ENCODE peak calls at places on chromosomes 16 and 17, in six cellular contexts. R is sigmoid colon, Y is stomach, T is breast epithelium, G is K562, D is ovary. B is an unnamed sample.
A peak's percentile ranks its signal among the peaks of the same experiment; 100 is the strongest.

GRCh38 chr16:29789775-29790182 is 772 bp upstream of the KIF22 start:
- DNase-seq in R (no peak), Y (no peak), T (no peak), G (no peak), D (peak; percentile 29), B (no peak)

GRCh38 chr16:86018487-86018886 is 119.5 kb downstream of the IRF8 start:
- DNase-seq in R (peak; percentile 81), Y (no peak), T (no peak), G (no peak), D (no peak), B (no peak)

GRCh38 chr16:20348365-20349185 is 3.9 kb downstream of the UMOD start:
- DNase-seq in R (no peak), Y (peak; percentile 57), T (no peak), G (no peak), D (no peak), B (peak; percentile 54)

GRCh38 chr16:263944-264343 is 11.8 kb downstream of the RGS11 start:
- DNase-seq in R (no peak), Y (no peak), T (no peak), G (no peak), D (no peak), B (no peak)

GRCh38 chr17:13750783-13751484 is 149.2 kb upstream of the HS3ST3A1 start:
- DNase-seq in R (no peak), Y (no peak), T (no peak), G (peak; percentile 4), D (no peak), B (no peak)

GRCh38 chr16:15881794-15882379 is 6.5 kb downstream of the CEP20 start:
- DNase-seq in R (no peak), Y (no peak), T (no peak), G (no peak), D (no peak), B (no peak)

GRCh38 chr16:49556252-49557069 is 182.9 kb downstream of the C16orf78 start:
- DNase-seq in R (no peak), Y (no peak), T (no peak), G (peak; percentile 22), D (no peak), B (no peak)

GRCh38 chr16:55257971-55258613 is 65.9 kb upstream of the IRX6 start:
- DNase-seq in R (no peak), Y (peak; percentile 60), T (peak; percentile 67), G (peak; percentile 78), D (no peak), B (peak; percentile 61)

GRCh38 chr17:561118-561517 is 153.5 kb downstream of the VPS53 start:
- DNase-seq in R (no peak), Y (no peak), T (no peak), G (no peak), D (no peak), B (no peak)

GRCh38 chr16:64738321-64738960 is 383.4 kb downstream of the CDH11 start:
- DNase-seq in R (no peak), Y (no peak), T (no peak), G (no peak), D (no peak), B (no peak)

GRCh38 chr17:72099919-72100318 is 20.9 kb upstream of the SOX9 start:
- DNase-seq in R (no peak), Y (no peak), T (no peak), G (no peak), D (no peak), B (no peak)

GRCh38 chr17:57705921-57706695 is 39.0 kb downstream of the CCDC182 start:
- DNase-seq in R (no peak), Y (no peak), T (no peak), G (no peak), D (no peak), B (no peak)

GRCh38 chr16:87203060-87203656 is 114.0 kb downstream of the C16orf95 start:
- DNase-seq in R (no peak), Y (peak; percentile 54), T (no peak), G (peak; percentile 78), D (no peak), B (no peak)

GRCh38 chr17:67718325-67718941 is 697 bp downstream of the NOL11 start:
- DNase-seq in R (no peak), Y (no peak), T (no peak), G (peak; percentile 49), D (no peak), B (no peak)

GRCh38 chr17:1031711-1032110 is 34.8 kb downstream of the TIMM22 start:
- DNase-seq in R (peak; percentile 87), Y (no peak), T (no peak), G (peak; percentile 19), D (peak; percentile 80), B (no peak)

GRCh38 chr17:77499699-77500435 is 359.1 kb downstream of the SEC14L1 start:
- DNase-seq in R (peak; percentile 56), Y (no peak), T (no peak), G (no peak), D (no peak), B (peak; percentile 42)

GRCh38 chr16:12449795-12450194 is 353.9 kb downstream of the CPPED1 start:
- DNase-seq in R (peak; percentile 12), Y (no peak), T (no peak), G (no peak), D (no peak), B (no peak)

GRCh38 chr17:30520882-30521281 is 43.7 kb downstream of the GOSR1 start:
- DNase-seq in R (no peak), Y (no peak), T (no peak), G (no peak), D (no peak), B (no peak)

GRCh38 chr17:45282683-45283644 is 21.1 kb upstream of the SPATA32 start:
- DNase-seq in R (peak; percentile 91), Y (no peak), T (no peak), G (no peak), D (peak; percentile 78), B (no peak)

GRCh38 chr16:14485131-14485551 is 144.9 kb downstream of the PARN start:
- DNase-seq in R (no peak), Y (no peak), T (no peak), G (no peak), D (no peak), B (no peak)

GRCh38 chr17:27965224-27965623 is 72.1 kb upstream of the LYRM9 start:
- DNase-seq in R (no peak), Y (no peak), T (no peak), G (no peak), D (no peak), B (no peak)

DNA sequence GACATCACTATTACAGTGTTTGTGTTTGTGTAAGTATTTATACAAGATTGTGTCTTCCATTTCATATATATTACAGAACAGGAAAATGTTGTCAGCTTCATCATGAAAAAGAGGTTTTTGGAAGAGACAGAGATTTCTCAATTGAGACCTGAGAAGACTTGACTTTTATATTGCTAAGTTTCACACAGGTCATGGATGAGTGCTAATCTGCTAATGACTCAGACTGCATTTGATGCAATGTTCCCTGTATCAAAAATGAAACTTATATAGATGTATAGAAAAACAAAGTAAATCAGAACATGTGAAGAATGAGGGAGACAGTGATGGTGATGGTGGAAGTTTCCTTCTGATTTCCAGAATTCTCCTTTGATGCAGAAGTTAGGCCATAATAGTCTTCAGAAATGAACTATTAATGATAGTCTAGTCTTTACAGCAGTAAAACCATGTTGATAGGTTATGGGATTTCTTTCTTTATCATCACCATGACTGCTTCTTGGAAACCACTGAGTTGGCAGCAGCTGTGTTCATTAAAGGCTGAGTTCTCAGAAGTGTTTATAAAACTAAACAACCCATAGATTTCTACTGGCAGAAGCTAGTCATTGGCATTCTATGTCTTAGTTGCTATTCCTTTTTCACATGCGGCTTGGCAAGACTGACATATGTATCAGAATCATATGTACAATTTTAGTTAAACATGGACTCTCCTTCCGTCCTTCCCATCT is 56.1 kb downstream of the PCTP start:
- DNase-seq in R (no peak), Y (no peak), T (no peak), G (no peak), D (no peak), B (no peak)
- TF ChIP-seq CTCF in R (no peak), Y (no peak), T (no peak), G (no peak), D (no peak), B (no peak)

DNA sequence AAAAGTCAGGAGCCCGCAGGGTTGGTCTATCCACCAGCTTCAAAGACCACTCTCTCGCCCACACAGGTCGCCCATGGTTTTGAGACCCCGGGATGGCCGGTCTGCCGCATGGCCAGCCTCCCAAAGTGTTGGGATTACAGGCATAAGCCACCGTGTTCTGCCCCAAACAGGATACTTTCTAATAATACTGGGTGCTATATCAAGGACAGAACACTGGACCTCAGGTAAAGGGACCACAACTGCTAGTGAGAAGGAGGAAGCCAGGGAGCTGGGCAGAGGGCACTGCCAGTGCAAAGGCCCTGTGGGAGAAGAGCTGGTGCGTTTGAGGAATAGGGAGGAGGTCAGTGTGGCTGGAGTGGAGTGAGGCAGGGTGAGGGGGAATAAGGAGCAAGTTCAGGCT is 34.1 kb downstream of the IL21R start:
- DNase-seq in R (peak; percentile 38), Y (no peak), T (no peak), G (no peak), D (no peak), B (no peak)
- TF ChIP-seq POLR2A in R (no peak), Y (no peak), T (no peak), G (no peak), D (no peak), B (no peak)

GRCh38 chr16:89511352-89511751 is 3.1 kb downstream of the SPG7 start:
- DNase-seq in R (no peak), Y (no peak), T (no peak), G (no peak), D (no peak), B (no peak)
- TF ChIP-seq CTCF in R (no peak), Y (no peak), T (no peak), G (no peak), D (no peak), B (no peak)

GRCh38 chr16:67163164-67163902 is 1.2 kb upstream of the HSF4 start:
- DNase-seq in R (peak; percentile 89), Y (no peak), T (no peak), G (no peak), D (peak; percentile 75), B (no peak)
- TF ChIP-seq POLR2A in R (no peak), Y (no peak), T (no peak), G (no peak), D (peak; percentile 41), B (no peak)

GRCh38 chr17:74872313-74873035 is at the start of gene FDXR:
- DNase-seq in R (no peak), Y (no peak), T (no peak), G (no peak), D (no peak), B (no peak)

GRCh38 chr17:74874615-74875037 is 1.8 kb upstream of the FDXR start:
- DNase-seq in R (no peak), Y (no peak), T (no peak), G (no peak), D (no peak), B (no peak)

GRCh38 chr17:74873874-74874614 is 1.2 kb upstream of the FDXR start:
- DNase-seq in R (no peak), Y (no peak), T (no peak), G (no peak), D (no peak), B (no peak)

GRCh38 chr17:74871329-74872076 is 1.3 kb downstream of the FDXR start:
- DNase-seq in R (no peak), Y (no peak), T (no peak), G (no peak), D (peak; percentile 54), B (peak; percentile 20)

GRCh38 chr17:74873036-74873873 is 461 bp upstream of the FDXR start:
- DNase-seq in R (peak; percentile 100), Y (peak; percentile 100), T (peak; percentile 100), G (peak; percentile 96), D (peak; percentile 100), B (peak; percentile 99)
- TF ChIP-seq CTCF in R (no peak), Y (no peak), T (no peak), G (no peak), D (no peak), B (no peak)